ENCODE peak calls at places on chromosomes 11 and 22, in five cellular contexts. G is fibroblast of lung, C is stomach, N is BE2C, Q is astrocyte of the cerebellum. K is an unnamed sample.

GRCh38 chr11:122486793-122487495 is 168.6 kb upstream of the UBASH3B start:
- DNase-seq in G (no peak), C (no peak), N (no peak), Q (no peak), K (no peak)

GRCh38 chr11:104549019-104549418 is 349.2 kb downstream of the CASP12 start:
- DNase-seq in G (no peak), C (no peak), N (no peak), Q (no peak), K (no peak)

GRCh38 chr22:39308614-39309363 is 10.6 kb downstream of the RPL3 start:
- DNase-seq in G (peak), C (peak), N (no peak), Q (peak), K (peak)

GRCh38 chr22:23038334-23038642 is 32.0 kb upstream of the GNAZ start:
- DNase-seq in G (no peak), C (no peak), N (no peak), Q (no peak), K (no peak)

GRCh38 chr11:45026835-45027234 is 76.2 kb upstream of the TP53I11 start:
- DNase-seq in G (no peak), C (no peak), N (no peak), Q (no peak), K (no peak)

GRCh38 chr11:130318031-130318673 is 3.4 kb upstream of the ZBTB44 start:
- DNase-seq in G (no peak), C (no peak), N (no peak), Q (no peak), K (peak)

GRCh38 chr11:69460540-69461257 is 20.8 kb upstream of the LINC01488 start:
- DNase-seq in G (peak), C (no peak), N (no peak), Q (peak), K (no peak)

GRCh38 chr22:45584121-45584570 is 81.5 kb downstream of the FBLN1 start:
- DNase-seq in G (peak), C (no peak), N (no peak), Q (no peak), K (no peak)

GRCh38 chr11:119615003-119615878 is 113.8 kb downstream of the NECTIN1 start:
- DNase-seq in G (peak), C (no peak), N (no peak), Q (no peak), K (peak)

GRCh38 chr11:33687733-33688479 is 12.7 kb downstream of the C11orf91 start:
- DNase-seq in G (peak), C (no peak), N (peak), Q (peak), K (no peak)

GRCh38 chr11:4064278-4064955 is 30.2 kb upstream of the RRM1 start:
- DNase-seq in G (no peak), C (no peak), N (no peak), Q (no peak), K (no peak)

GRCh38 chr22:43126506-43127165 is 16.1 kb downstream of the BIK start:
- DNase-seq in G (peak), C (peak), N (no peak), Q (peak), K (peak)

GRCh38 chr22:29117799-29118477 is 45.1 kb downstream of the KREMEN1 start:
- DNase-seq in G (peak), C (no peak), N (no peak), Q (no peak), K (no peak)

GRCh38 chr11:61609000-61609969 is 28.4 kb upstream of the SYT7 start:
- DNase-seq in G (no peak), C (no peak), N (no peak), Q (no peak), K (no peak)

GRCh38 chr22:20607157-20607907 is 99.9 kb downstream of the MED15 start:
- DNase-seq in G (no peak), C (no peak), N (peak), Q (no peak), K (no peak)

GRCh38 chr11:132782102-132782501 is 750.2 kb downstream of the OPCML start:
- DNase-seq in G (no peak), C (no peak), N (no peak), Q (no peak), K (no peak)

GRCh38 chr11:5611627-5612026 is 13.2 kb upstream of the TRIM34 start:
- DNase-seq in G (no peak), C (no peak), N (no peak), Q (no peak), K (no peak)
- TF ChIP-seq CTCF in G (no peak), C (no peak), N (no peak), Q (no peak), K (no peak)

GRCh38 chr11:134032501-134033091 is 36.3 kb upstream of the JAM3 start:
- DNase-seq in G (no peak), C (no peak), N (peak), Q (no peak), K (no peak)
- H3K4me3 ChIP-seq in G (no peak), C (no peak), N (peak), Q (no peak), K (no peak)

GRCh38 chr11:2378527-2379210 is 1.6 kb downstream of the CD81 start:
- DNase-seq in G (peak), C (no peak), N (peak), Q (no peak), K (no peak)

GRCh38 chr11:2377511-2378443 is 667 bp downstream of the CD81 start:
- DNase-seq in G (peak), C (peak), N (peak), Q (no peak), K (no peak)

GRCh38 chr11:2375341-2375853 is 1.7 kb upstream of the CD81 start:
- DNase-seq in G (no peak), C (no peak), N (peak), Q (no peak), K (no peak)

GRCh38 chr11:2375964-2376551 is 1.1 kb upstream of the CD81 start:
- DNase-seq in G (no peak), C (no peak), N (no peak), Q (no peak), K (no peak)

DNA sequence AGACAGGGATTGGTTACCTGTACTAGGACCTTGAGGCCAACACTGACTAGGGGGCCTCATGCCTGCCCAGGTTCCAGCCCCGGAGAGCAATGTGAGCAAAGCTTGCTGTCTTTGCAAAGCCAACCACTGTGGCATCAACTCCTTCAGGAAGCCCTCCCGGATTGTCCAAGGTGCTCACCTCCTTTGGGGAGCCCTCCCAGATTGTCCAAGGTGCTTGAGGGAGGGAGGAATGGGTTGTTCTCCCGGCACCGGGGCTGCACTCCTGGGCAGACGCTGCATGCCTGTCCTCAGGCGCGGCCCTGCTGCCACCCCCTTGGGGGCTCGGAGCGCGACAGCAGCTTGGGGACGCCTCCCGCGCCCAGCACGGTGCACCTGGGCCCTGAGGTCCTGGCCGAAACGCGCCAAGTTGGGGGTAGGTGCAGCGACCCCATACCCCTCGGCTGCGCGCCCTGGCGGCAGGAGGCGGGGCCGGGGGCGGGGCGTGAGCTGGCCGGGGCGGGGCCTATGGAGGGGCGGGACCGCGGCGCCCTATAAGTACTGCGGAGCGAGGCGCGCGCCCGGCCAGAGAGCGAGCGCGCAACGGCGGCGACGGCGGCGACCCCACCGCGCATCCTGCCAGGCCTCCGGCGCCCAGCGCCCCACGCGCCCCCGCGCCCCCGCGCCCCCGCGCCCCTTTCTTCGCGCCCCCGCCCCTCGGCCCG is at the start of gene CD81:
- DNase-seq in G (peak), C (peak), N (peak), Q (no peak), K (no peak)
- TF ChIP-seq CTCF in G (no peak), C (no peak), N (no peak), Q (no peak), K (no peak)

GRCh38 chr11:96614101-96614500 is 224.3 kb downstream of the JRKL start:
- DNase-seq in G (no peak), C (no peak), N (no peak), Q (no peak), K (no peak)
- H3K4me3 ChIP-seq in G (no peak), C (no peak), N (no peak), Q (no peak), K (no peak)

GRCh38 chr11:57662893-57663292 is 5.0 kb upstream of the ZDHHC5 start:
- DNase-seq in G (no peak), C (no peak), N (no peak), Q (no peak), K (no peak)
- TF ChIP-seq CTCF in G (no peak), C (no peak), N (no peak), Q (no peak), K (no peak)

GRCh38 chr11:205221-206001 is 1.8 kb downstream of the BET1L start:
- DNase-seq in G (no peak), C (peak), N (no peak), Q (no peak), K (no peak)
- H3K4me3 ChIP-seq in G (peak), C (peak), N (no peak), Q (peak), K (peak)

DNA sequence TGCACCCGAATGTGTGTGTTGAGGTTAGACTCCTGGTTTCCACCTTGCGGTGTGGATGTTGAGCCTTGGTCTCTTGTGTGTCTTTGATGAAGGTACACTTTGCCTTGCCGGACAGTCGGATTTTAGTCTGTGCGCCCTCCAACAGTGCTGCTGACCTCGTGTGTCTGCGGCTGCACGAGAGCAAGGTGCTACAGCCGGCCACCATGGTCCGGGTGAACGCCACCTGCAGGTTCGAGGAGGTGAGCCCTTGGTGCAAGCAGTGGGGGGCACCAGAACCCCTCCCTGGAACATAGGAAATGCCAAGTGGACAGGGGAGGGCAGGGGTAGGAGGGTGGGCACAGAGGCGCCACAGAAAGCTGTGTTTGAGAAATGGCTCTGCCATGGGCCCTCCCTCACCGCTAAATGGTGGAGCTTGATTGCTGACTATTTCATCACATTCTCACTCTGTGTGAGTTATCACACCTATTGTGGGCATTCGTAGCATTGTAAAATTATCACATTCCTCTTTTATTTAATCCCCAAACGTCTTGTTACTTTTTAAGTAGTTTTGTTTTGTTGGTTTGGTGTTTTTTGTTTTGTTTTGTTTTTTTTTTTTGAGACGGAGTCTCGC is 26.4 kb upstream of the PANX2 start:
- DNase-seq in G (no peak), C (no peak), N (no peak), Q (no peak), K (no peak)
- TF ChIP-seq CTCF in G (no peak), C (no peak), N (no peak), Q (no peak), K (no peak)

K was measured in retinal pigment epithelial cell.